ENCODE peak calls at places on chromosomes 2 and 18, in four cellular contexts. C is GM06990; S is BE2C; H is effector memory CD8-positive, alpha-beta T cell. X is an unnamed sample.

GRCh38 chr2:1781291-1782080 is 37.2 kb upstream of the PXDN start:
- DNase-seq in C (no peak), S (no peak), H (no peak), X (no peak)

GRCh38 chr2:149611100-149611820 is 23.7 kb upstream of the MMADHC start:
- DNase-seq in C (no peak), S (peak), H (no peak), X (no peak)

GRCh38 chr2:99864561-99865216 is 277.7 kb downstream of the AFF3 start:
- DNase-seq in C (no peak), S (no peak), H (no peak), X (no peak)

GRCh38 chr2:44578401-44579135 is 216.8 kb downstream of the CAMKMT start:
- DNase-seq in C (peak), S (no peak), H (no peak), X (no peak)

GRCh38 chr2:10502803-10503107 is 54.6 kb upstream of the ODC1 start:
- DNase-seq in C (no peak), S (no peak), H (no peak), X (no peak)

GRCh38 chr18:8034674-8035073 is 467.6 kb downstream of the PTPRM start:
- DNase-seq in C (no peak), S (no peak), H (no peak), X (no peak)

GRCh38 chr2:152468832-152469692 is 134.1 kb downstream of the FMNL2 start:
- DNase-seq in C (no peak), S (no peak), H (no peak), X (no peak)

GRCh38 chr2:86223682-86224560 is 24.7 kb downstream of the MRPL35 start:
- DNase-seq in C (no peak), S (no peak), H (no peak), X (no peak)

GRCh38 chr2:85705680-85706039 is 11.5 kb downstream of the GNLY start:
- DNase-seq in C (no peak), S (no peak), H (no peak), X (peak)

X was measured in upper lobe of left lung.